ENCODE peak calls at places on chromosomes 3 and 15, in seven cellular contexts. Y is ovary, M is upper lobe of right lung, G is GM12865, L is fibroblast of mammary gland, V is epithelial cell of proximal tubule, J is OCI-LY7. E is an unnamed sample.

GRCh38 chr3:171704002-171704401 is 106.3 kb downstream of the PLD1 start:
- DNase-seq in Y (no peak), M (no peak), G (peak), L (peak), V (no peak), J (peak), E (peak)

GRCh38 chr3:31945738-31946052 is 35.4 kb downstream of the OSBPL10 start:
- DNase-seq in Y (no peak), M (no peak), G (no peak), L (peak), V (no peak), J (no peak), E (no peak)

GRCh38 chr15:49860101-49860500 is 239.3 kb downstream of the DTWD1 start:
- DNase-seq in Y (no peak), M (no peak), G (no peak), L (peak), V (no peak), J (no peak), E (peak)

GRCh38 chr15:28904541-28905303 is 18.9 kb downstream of the APBA2 start:
- DNase-seq in Y (no peak), M (peak), G (no peak), L (no peak), V (no peak), J (no peak), E (no peak)

GRCh38 chr3:85790445-85791030 is 831.7 kb downstream of the CADM2 start:
- DNase-seq in Y (no peak), M (no peak), G (no peak), L (no peak), V (no peak), J (no peak), E (no peak)

GRCh38 chr3:129688310-129688895 is 81.9 kb upstream of the PLXND1 start:
- DNase-seq in Y (peak), M (no peak), G (no peak), L (peak), V (no peak), J (no peak), E (peak)

GRCh38 chr3:194518652-194519051 is 31.9 kb upstream of the ATP13A3 start:
- DNase-seq in Y (no peak), M (no peak), G (peak), L (peak), V (no peak), J (no peak), E (peak)

GRCh38 chr15:48939686-48940085 is 24.0 kb downstream of the SHC4 start:
- DNase-seq in Y (no peak), M (no peak), G (no peak), L (peak), V (no peak), J (no peak), E (peak)

GRCh38 chr3:39126532-39127071 is 19.1 kb downstream of the TTC21A start:
- DNase-seq in Y (peak), M (no peak), G (peak), L (peak), V (no peak), J (peak), E (no peak)

GRCh38 chr3:153192327-153192726 is 30.3 kb downstream of the RAP2B start:
- DNase-seq in Y (no peak), M (no peak), G (no peak), L (peak), V (no peak), J (no peak), E (no peak)

GRCh38 chr3:155270063-155270462 is 23.4 kb downstream of the STRIT1 start:
- DNase-seq in Y (no peak), M (no peak), G (no peak), L (no peak), V (no peak), J (no peak), E (no peak)

GRCh38 chr3:129934234-129935123 is 40.0 kb upstream of the TRH start:
- DNase-seq in Y (peak), M (no peak), G (peak), L (peak), V (no peak), J (peak), E (peak)

GRCh38 chr3:111047812-111048435 is 23.7 kb upstream of the NECTIN3 start:
- DNase-seq in Y (no peak), M (no peak), G (no peak), L (no peak), V (no peak), J (no peak), E (no peak)

GRCh38 chr15:31080618-31081017 is 20.9 kb downstream of the TRPM1 start:
- DNase-seq in Y (peak), M (peak), G (no peak), L (no peak), V (no peak), J (peak), E (no peak)

GRCh38 chr3:100002599-100003350 is 111.5 kb downstream of the FILIP1L start:
- DNase-seq in Y (no peak), M (no peak), G (no peak), L (peak), V (peak), J (no peak), E (peak)

GRCh38 chr3:9553949-9554513 is 409 bp upstream of the LHFPL4 start:
- DNase-seq in Y (no peak), M (no peak), G (no peak), L (no peak), V (no peak), J (no peak), E (no peak)

GRCh38 chr3:9553021-9553948 is at the start of gene LHFPL4:
- DNase-seq in Y (no peak), M (no peak), G (no peak), L (no peak), V (no peak), J (no peak), E (no peak)

GRCh38 chr3:9550999-9551398 is 2.6 kb downstream of the LHFPL4 start:
- DNase-seq in Y (no peak), M (no peak), G (no peak), L (no peak), V (no peak), J (no peak), E (no peak)

GRCh38 chr3:9549600-9549999 is 4.0 kb downstream of the LHFPL4 start:
- DNase-seq in Y (no peak), M (no peak), G (no peak), L (no peak), V (no peak), J (no peak), E (no peak)

GRCh38 chr3:9552252-9552999 is 1.2 kb downstream of the LHFPL4 start:
- DNase-seq in Y (peak), M (peak), G (peak), L (peak), V (peak), J (no peak), E (peak)
- H3K4me3 ChIP-seq in Y (no peak), M (no peak), G (no peak), L (no peak), V (no peak), J (no peak), E (no peak)

DNA sequence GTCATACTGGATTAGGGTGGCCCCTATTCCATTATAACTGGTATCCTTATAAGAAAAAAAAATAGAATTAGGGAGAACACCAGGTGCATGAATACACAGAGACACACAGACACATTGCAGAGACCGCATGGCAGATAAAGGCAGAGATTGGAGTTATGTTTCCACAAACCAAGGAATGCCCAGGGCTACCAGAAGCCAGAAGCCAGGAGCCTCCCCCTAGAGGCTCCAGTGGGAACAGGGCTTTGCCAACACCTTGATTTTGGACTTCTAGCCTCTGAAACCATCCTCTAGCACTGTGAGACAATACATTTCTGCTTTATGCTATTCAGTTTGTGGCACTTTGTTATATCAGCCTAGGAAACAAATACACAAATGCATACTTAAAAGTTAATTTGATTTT is 10.4 kb downstream of the GOLM2 start:
- DNase-seq in Y (no peak), M (no peak), G (no peak), L (peak), V (no peak), J (peak), E (no peak)
- TF ChIP-seq CTCF in Y (no peak), M (no peak), G (peak), L (peak), V (peak), J (peak), E (peak)

GRCh38 chr3:149332781-149333517 is 487 bp downstream of the TM4SF18 start:
- DNase-seq in Y (no peak), M (no peak), G (no peak), L (no peak), V (no peak), J (no peak), E (no peak)

GRCh38 chr3:149333518-149333859 is at the start of gene TM4SF18:
- DNase-seq in Y (no peak), M (no peak), G (no peak), L (no peak), V (no peak), J (no peak), E (no peak)

GRCh38 chr3:149330609-149331008 is 2.8 kb downstream of the TM4SF18 start:
- DNase-seq in Y (no peak), M (no peak), G (no peak), L (peak), V (no peak), J (no peak), E (no peak)

GRCh38 chr3:149336925-149337324 is 3.5 kb upstream of the TM4SF18 start:
- DNase-seq in Y (no peak), M (no peak), G (no peak), L (no peak), V (no peak), J (no peak), E (no peak)

DNA sequence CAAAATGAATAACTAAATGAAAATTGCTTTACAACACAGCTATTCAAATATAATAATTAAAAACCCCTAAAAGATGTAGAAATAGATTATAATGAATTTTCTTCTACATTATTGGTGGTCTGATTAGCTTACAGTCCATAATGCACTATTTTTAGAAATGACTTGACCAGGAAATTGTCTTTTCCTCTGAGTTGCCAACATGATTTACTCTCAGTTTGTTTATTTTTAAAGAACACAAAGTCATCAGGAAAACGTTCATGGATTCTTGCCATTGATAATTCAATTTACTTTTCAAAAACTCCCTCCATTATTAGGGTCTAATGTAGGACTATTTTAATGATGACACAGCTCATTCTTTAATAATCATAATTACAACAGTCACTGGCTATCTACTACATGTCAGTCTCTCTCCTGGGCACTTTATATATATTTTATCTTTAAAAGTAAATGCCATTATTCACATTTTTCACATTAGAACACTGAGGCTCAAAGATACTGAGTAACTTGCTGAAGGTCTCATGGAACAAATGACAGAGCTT is 1.1 kb downstream of the TM4SF18 start:
- DNase-seq in Y (no peak), M (no peak), G (no peak), L (peak), V (no peak), J (no peak), E (no peak)
- H3K4me3 ChIP-seq in Y (no peak), M (peak), G (no peak), L (no peak), V (peak), J (no peak), E (no peak)

DNA sequence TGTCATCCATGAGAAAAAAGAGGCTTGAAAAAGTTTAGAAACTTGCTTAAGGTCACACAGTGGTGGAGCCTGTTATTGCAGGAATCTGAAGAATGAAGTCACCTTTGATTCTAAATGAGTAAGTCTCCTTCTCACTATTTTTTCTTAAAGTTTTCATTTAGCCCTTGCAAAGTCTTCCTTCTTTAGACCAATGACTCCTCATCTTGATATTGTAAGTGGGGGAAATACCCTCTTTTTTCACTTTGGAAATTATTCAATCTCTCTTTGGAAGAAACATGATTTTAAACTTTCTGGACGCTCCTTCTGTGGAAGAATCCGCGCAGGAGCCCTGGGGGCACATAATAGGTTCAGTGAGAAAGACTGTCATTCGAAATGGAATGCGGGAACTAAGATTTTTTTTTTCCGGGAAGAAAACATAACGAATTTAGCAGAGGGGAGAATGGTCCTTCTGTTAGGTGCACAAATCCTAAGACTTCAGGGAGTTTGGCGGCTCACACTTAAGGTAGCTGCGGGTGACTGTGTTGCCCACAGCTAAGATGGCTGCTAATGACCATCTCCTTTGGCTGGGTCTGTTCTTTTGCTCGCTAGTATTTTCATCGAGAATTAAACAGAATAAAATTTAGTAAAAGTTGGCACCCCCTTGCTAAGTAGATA is 614 bp upstream of the SLMAP start:
- DNase-seq in Y (no peak), M (no peak), G (peak), L (peak), V (peak), J (peak), E (no peak)
- TF ChIP-seq CTCF in Y (peak), M (peak), G (peak), L (no peak), V (peak), J (peak), E (peak)